ENCODE peak calls at places on chromosome 15, in six cellular contexts. G is cardiac fibroblast, Q is psoas muscle, Z is dorsolateral prefrontal cortex, W is AG04449, V is astrocyte of the spinal cord. R is an unnamed sample.

GRCh38 chr15:77521206-77521605 is 100.5 kb downstream of the HMG20A start:
- DNase-seq in G (no peak), Q (no peak), Z (no peak), W (no peak), V (no peak), R (no peak)

GRCh38 chr15:62644216-62644873 is 398.2 kb upstream of the TPM1 start:
- DNase-seq in G (no peak), Q (no peak), Z (no peak), W (no peak), V (no peak), R (no peak)

GRCh38 chr15:62964251-62964650 is 78.3 kb upstream of the TPM1 start:
- DNase-seq in G (no peak), Q (no peak), Z (no peak), W (no peak), V (no peak), R (no peak)

GRCh38 chr15:80679167-80679804 is 15.8 kb upstream of the ABHD17C start:
- DNase-seq in G (no peak), Q (no peak), Z (no peak), W (no peak), V (no peak), R (peak)

GRCh38 chr15:62928996-62929350 is 113.6 kb upstream of the TPM1 start:
- DNase-seq in G (peak), Q (no peak), Z (no peak), W (no peak), V (peak), R (no peak)

GRCh38 chr15:100129677-100130076 is 212.1 kb downstream of the ADAMTS17 start:
- DNase-seq in G (peak), Q (no peak), Z (no peak), W (no peak), V (no peak), R (no peak)

GRCh38 chr15:66661432-66662096 is 40.5 kb upstream of the SMAD6 start:
- DNase-seq in G (peak), Q (peak), Z (no peak), W (no peak), V (no peak), R (no peak)

GRCh38 chr15:74262635-74263034 is 26.5 kb downstream of the CCDC33 start:
- DNase-seq in G (no peak), Q (no peak), Z (no peak), W (no peak), V (no peak), R (no peak)

GRCh38 chr15:36924076-36924475 is 176.3 kb downstream of the MEIS2 start:
- DNase-seq in G (no peak), Q (no peak), Z (no peak), W (no peak), V (no peak), R (no peak)

GRCh38 chr15:63630036-63630751 is 33.0 kb downstream of the FBXL22 start:
- DNase-seq in G (no peak), Q (no peak), Z (peak), W (no peak), V (no peak), R (no peak)

GRCh38 chr15:26503998-26504397 is 268.9 kb downstream of the GABRB3 start:
- DNase-seq in G (no peak), Q (no peak), Z (no peak), W (no peak), V (no peak), R (no peak)

GRCh38 chr15:100171411-100171810 is 170.4 kb downstream of the ADAMTS17 start:
- DNase-seq in G (no peak), Q (no peak), Z (no peak), W (no peak), V (no peak), R (no peak)

GRCh38 chr15:60396964-60397771 is 618 bp downstream of the ANXA2 start:
- DNase-seq in G (peak), Q (peak), Z (no peak), W (no peak), V (peak), R (peak)

GRCh38 chr15:54208786-54209185 is 230.5 kb downstream of the UNC13C start:
- DNase-seq in G (no peak), Q (no peak), Z (no peak), W (no peak), V (no peak), R (no peak)

GRCh38 chr15:74339371-74339770 is 28.1 kb downstream of the CYP11A1 start:
- DNase-seq in G (no peak), Q (no peak), Z (no peak), W (no peak), V (no peak), R (no peak)

GRCh38 chr15:26394801-26395200 is 378.1 kb downstream of the GABRB3 start:
- DNase-seq in G (no peak), Q (no peak), Z (no peak), W (no peak), V (no peak), R (no peak)

GRCh38 chr15:89459271-89460038 is 36.9 kb downstream of the RHCG start:
- DNase-seq in G (no peak), Q (no peak), Z (no peak), W (no peak), V (no peak), R (no peak)

GRCh38 chr15:40008061-40008460 is 30.9 kb downstream of the SRP14 start:
- DNase-seq in G (no peak), Q (no peak), Z (no peak), W (no peak), V (peak), R (no peak)

GRCh38 chr15:88646951-88647350 is 8.1 kb downstream of the ISG20 start:
- DNase-seq in G (no peak), Q (no peak), Z (peak), W (no peak), V (no peak), R (peak)

GRCh38 chr15:70856884-70857546 is 3.1 kb upstream of the LARP6 start:
- DNase-seq in G (peak), Q (peak), Z (no peak), W (peak), V (peak), R (no peak)

GRCh38 chr15:34951993-34952392 is 17.5 kb downstream of the AQR start:
- DNase-seq in G (peak), Q (no peak), Z (no peak), W (peak), V (peak), R (no peak)

GRCh38 chr15:63054985-63055384 is 12.4 kb downstream of the TPM1 start:
- DNase-seq in G (peak), Q (no peak), Z (no peak), W (no peak), V (peak), R (no peak)

GRCh38 chr15:39213385-39213840 is 367.5 kb upstream of the THBS1 start:
- DNase-seq in G (peak), Q (no peak), Z (peak), W (peak), V (peak), R (no peak)

GRCh38 chr15:23565395-23566069 is at the start of gene MKRN3:
- DNase-seq in G (peak), Q (no peak), Z (peak), W (peak), V (peak), R (no peak)

GRCh38 chr15:99343836-99344551 is 92.7 kb downstream of the LRRC28 start:
- DNase-seq in G (peak), Q (peak), Z (peak), W (no peak), V (no peak), R (peak)

GRCh38 chr15:73682597-73683090 is 1.5 kb upstream of the CD276 start:
- DNase-seq in G (no peak), Q (no peak), Z (no peak), W (no peak), V (no peak), R (no peak)

GRCh38 chr15:76108021-76108723 is 48.4 kb downstream of the TMEM266 start:
- DNase-seq in G (no peak), Q (no peak), Z (peak), W (no peak), V (no peak), R (no peak)

GRCh38 chr15:90306560-90306959 is 41.1 kb downstream of the NGRN start:
- DNase-seq in G (no peak), Q (no peak), Z (no peak), W (no peak), V (no peak), R (peak)

GRCh38 chr15:56719774-56720555 is 13.3 kb downstream of the ZNF280D start:
- DNase-seq in G (no peak), Q (no peak), Z (no peak), W (no peak), V (peak), R (no peak)

DNA sequence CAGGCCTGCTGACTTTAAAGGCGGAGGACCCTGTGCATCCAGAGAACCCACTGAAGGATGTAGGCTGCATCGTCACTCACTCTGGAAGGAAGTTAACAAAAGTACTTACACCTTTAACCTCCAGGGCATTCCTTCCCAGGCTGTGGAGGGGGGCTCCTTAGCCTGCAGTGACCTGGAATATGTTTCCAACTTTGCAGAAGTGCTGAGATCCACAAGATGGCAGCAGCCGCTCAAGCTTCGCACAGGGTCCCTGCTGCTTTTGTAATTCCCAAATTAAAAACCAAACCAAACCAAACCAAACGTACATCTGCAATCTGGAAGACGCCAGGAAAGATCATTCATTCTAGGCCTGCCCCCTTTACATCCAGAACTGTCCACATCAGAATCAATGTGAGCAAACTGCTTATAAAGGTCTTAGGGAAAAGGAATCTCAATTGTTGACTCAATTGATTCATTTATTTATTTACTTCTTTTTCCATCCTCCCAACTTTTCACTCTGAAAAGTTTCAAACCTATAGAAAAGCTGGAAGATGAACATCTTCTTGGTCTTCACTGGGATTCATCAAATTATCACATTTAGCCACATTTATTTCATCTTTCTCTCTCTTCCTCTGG is 70.5 kb upstream of the KLHL25 start:
- DNase-seq in G (peak), Q (peak), Z (peak), W (no peak), V (peak), R (peak)
- TF ChIP-seq CTCF in G (peak), Q (peak), Z (peak), W (peak), V (peak), R (peak)

GRCh38 chr15:83871808-83872559 is 218.1 kb downstream of the ADAMTSL3 start:
- DNase-seq in G (peak), Q (no peak), Z (peak), W (no peak), V (peak), R (peak)
- H3K4me3 ChIP-seq in G (no peak), Q (no peak), Z (no peak), W (no peak), V (no peak), R (no peak)

DNA sequence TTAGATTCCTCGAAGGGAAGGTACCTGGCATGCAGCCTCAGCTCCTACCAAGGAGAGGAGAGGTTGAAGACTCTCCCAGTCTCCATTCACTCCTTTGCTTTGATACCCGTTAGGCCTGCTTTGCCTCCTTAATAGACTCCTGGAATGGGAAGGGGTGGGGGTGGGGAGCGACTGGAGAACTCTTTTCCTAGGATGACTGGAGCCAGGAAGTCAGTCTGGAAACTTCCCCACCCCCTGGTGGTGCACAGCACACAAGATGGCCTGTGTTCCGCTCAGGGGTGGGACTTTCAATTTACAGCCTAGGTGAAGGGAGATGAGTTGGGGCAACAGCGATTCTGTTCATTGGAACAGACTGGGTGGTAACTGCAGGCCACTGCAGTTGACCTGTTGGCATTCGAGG is 21.4 kb upstream of the CELF6 start:
- DNase-seq in G (peak), Q (no peak), Z (no peak), W (no peak), V (no peak), R (no peak)
- TF ChIP-seq CTCF in G (no peak), Q (no peak), Z (no peak), W (peak), V (peak), R (no peak)

DNA sequence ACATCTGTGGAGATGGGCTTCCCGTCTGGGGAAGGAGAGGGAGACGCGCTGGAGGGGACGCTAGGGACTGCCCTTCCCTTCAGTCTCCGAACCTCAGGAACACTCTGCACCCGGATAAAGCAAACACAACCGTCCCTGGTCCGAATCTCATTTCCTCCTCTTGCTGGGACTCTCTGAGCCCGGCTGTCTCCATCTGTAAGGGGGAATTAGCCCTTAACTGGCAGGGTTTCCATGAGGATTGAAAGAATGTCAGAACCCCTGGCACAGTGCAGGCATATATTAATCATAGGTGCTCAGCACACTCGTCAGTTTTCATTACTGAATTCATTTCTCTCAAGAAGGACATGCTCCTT is 19.1 kb upstream of the IGDCC3 start:
- DNase-seq in G (no peak), Q (no peak), Z (no peak), W (no peak), V (no peak), R (no peak)
- H3K4me3 ChIP-seq in G (no peak), Q (no peak), Z (no peak), W (no peak), V (no peak), R (no peak)

GRCh38 chr15:82052751-82053150 is 6.9 kb upstream of the MEX3B start:
- DNase-seq in G (no peak), Q (no peak), Z (no peak), W (no peak), V (no peak), R (no peak)

GRCh38 chr15:82046668-82047492 is 1.1 kb upstream of the MEX3B start:
- DNase-seq in G (peak), Q (peak), Z (peak), W (peak), V (peak), R (peak)

GRCh38 chr15:82047493-82048446 is 2.0 kb upstream of the MEX3B start:
- DNase-seq in G (peak), Q (no peak), Z (peak), W (no peak), V (peak), R (no peak)

GRCh38 chr15:82048809-82049208 is 3.0 kb upstream of the MEX3B start:
- DNase-seq in G (no peak), Q (no peak), Z (no peak), W (no peak), V (no peak), R (no peak)

GRCh38 chr15:82051664-82052063 is 5.8 kb upstream of the MEX3B start:
- DNase-seq in G (peak), Q (no peak), Z (peak), W (no peak), V (peak), R (no peak)
- TF ChIP-seq CTCF in G (no peak), Q (no peak), Z (no peak), W (no peak), V (no peak), R (no peak)

R was measured in GM12865.